ENCODE peak calls at places on chromosomes 7 and 10, in four cellular contexts. G is GM23338, J is HCT116, T is astrocyte. X is an unnamed sample.

GRCh38 chr10:47400786-47401185 is 16.7 kb upstream of the ZNF488 start:
- DNase-seq in T (no peak), G (no peak), J (no peak), X (no peak)

GRCh38 chr7:40483630-40484029 is 348.8 kb downstream of the SUGCT start:
- DNase-seq in G (no peak), T (no peak), J (no peak), X (no peak)

GRCh38 chr7:80907141-80907601 is 11.7 kb downstream of the SEMA3C start:
- DNase-seq in J (no peak), G (no peak), T (no peak), X (no peak)

GRCh38 chr7:19747740-19748339 is 25.6 kb downstream of the TMEM196 start:
- DNase-seq in J (peak; percentile 49), T (peak; percentile 20), G (peak; percentile 82), X (peak; percentile 20)

GRCh38 chr7:94436018-94436604 is 41.4 kb downstream of the COL1A2 start:
- DNase-seq in T (no peak), J (peak; percentile 54), G (peak; percentile 91), X (peak; percentile 52)

GRCh38 chr10:22655312-22655973 is 58.9 kb downstream of the PIP4K2A start:
- DNase-seq in T (peak; percentile 50), J (no peak), G (no peak), X (peak; percentile 78)

GRCh38 chr10:11725912-11726311 is 16.3 kb upstream of the ECHDC3 start:
- DNase-seq in T (no peak), G (no peak), J (no peak), X (no peak)

GRCh38 chr7:127651556-127652332 is at the start of gene SND1:
- DNase-seq in G (peak; percentile 99), T (peak; percentile 98), J (peak; percentile 99), X (peak; percentile 100)

GRCh38 chr10:64041989-64042490 is 520.8 kb downstream of the REEP3 start:
- DNase-seq in T (no peak), J (no peak), G (no peak), X (peak; percentile 1)

GRCh38 chr10:124722812-124723783 is 21.1 kb downstream of the FAM53B start:
- DNase-seq in G (no peak), T (no peak), J (no peak), X (peak; percentile 56)

GRCh38 chr10:129335396-129335795 is 131.6 kb upstream of the MGMT start:
- DNase-seq in T (no peak), G (no peak), J (no peak), X (no peak)

GRCh38 chr7:106448992-106449859 is 164.4 kb upstream of the NAMPT start:
- DNase-seq in T (no peak), G (no peak), J (no peak), X (no peak)

GRCh38 chr10:57222603-57223002 is 861.5 kb upstream of the ZWINT start:
- DNase-seq in T (no peak), J (no peak), G (peak; percentile 94), X (no peak)

GRCh38 chr10:21082206-21082605 is 185.1 kb upstream of the NEBL start:
- DNase-seq in J (no peak), T (no peak), G (no peak), X (no peak)

GRCh38 chr7:54841772-54842707 is 83.0 kb upstream of the SEC61G start:
- DNase-seq in J (peak; percentile 33), T (peak; percentile 89), G (peak; percentile 66), X (no peak)

GRCh38 chr10:95214369-95214768 is 20.3 kb downstream of the ACSM6 start:
- DNase-seq in J (no peak), G (no peak), T (no peak), X (no peak)

GRCh38 chr7:127847641-127848040 is 183.6 kb downstream of the LRRC4 start:
- DNase-seq in T (no peak), G (no peak), J (no peak), X (no peak)

GRCh38 chr10:34504534-34504933 is 310.6 kb downstream of the PARD3 start:
- DNase-seq in J (peak; percentile 70), G (no peak), T (peak; percentile 74), X (no peak)

GRCh38 chr10:59002011-59002410 is 174.4 kb upstream of the PHYHIPL start:
- DNase-seq in G (no peak), J (no peak), T (no peak), X (no peak)

GRCh38 chr7:30469303-30469702 is 9.3 kb downstream of the NOD1 start:
- DNase-seq in T (peak; percentile 100), J (peak; percentile 8), G (peak; percentile 96), X (no peak)

GRCh38 chr7:117834983-117835664 is 38.1 kb downstream of the CTTNBP2 start:
- DNase-seq in G (peak; percentile 58), T (no peak), J (no peak), X (no peak)

GRCh38 chr10:97338041-97338440 is 3.5 kb upstream of the FRAT2 start:
- DNase-seq in J (no peak), T (no peak), G (peak; percentile 33), X (no peak)

GRCh38 chr7:11540271-11540761 is 291.7 kb downstream of the THSD7A start:
- DNase-seq in T (peak; percentile 84), G (no peak), J (peak; percentile 18), X (no peak)

GRCh38 chr10:79028456-79029010 is 40.2 kb upstream of the ZMIZ1 start:
- DNase-seq in J (no peak), G (no peak), T (no peak), X (no peak)

GRCh38 chr10:18404530-18404929 is 246.9 kb downstream of the NSUN6 start:
- DNase-seq in T (no peak), G (no peak), J (no peak), X (no peak)

GRCh38 chr7:69871213-69871885 is 273.1 kb downstream of the AUTS2 start:
- DNase-seq in J (no peak), G (no peak), T (peak; percentile 90), X (no peak)

GRCh38 chr10:64430690-64431323 is 909.6 kb downstream of the REEP3 start:
- DNase-seq in T (no peak), G (peak; percentile 86), J (peak; percentile 32), X (no peak)

GRCh38 chr7:141701489-141702046 is 398 bp downstream of the DENND11 start:
- DNase-seq in T (peak; percentile 11), G (peak; percentile 78), J (no peak), X (peak; percentile 60)

GRCh38 chr10:110762109-110762848 is 109.4 kb upstream of the PDCD4 start:
- DNase-seq in G (no peak), J (no peak), T (no peak), X (no peak)

GRCh38 chr7:150378853-150379589 is at the start of gene ZNF775:
- DNase-seq in G (peak; percentile 99), T (peak; percentile 78), J (peak; percentile 85), X (peak; percentile 91)

GRCh38 chr10:132839061-132839460 is 53.1 kb upstream of the NKX6-2 start:
- DNase-seq in T (no peak), G (no peak), J (no peak), X (no peak)
- H3K36me3 ChIP-seq in T (no peaks in the 10 kb centered on the region), G (no peaks in the 10 kb centered on the region), J (no peaks in the 10 kb centered on the region), X (no peaks in the 10 kb centered on the region)

DNA sequence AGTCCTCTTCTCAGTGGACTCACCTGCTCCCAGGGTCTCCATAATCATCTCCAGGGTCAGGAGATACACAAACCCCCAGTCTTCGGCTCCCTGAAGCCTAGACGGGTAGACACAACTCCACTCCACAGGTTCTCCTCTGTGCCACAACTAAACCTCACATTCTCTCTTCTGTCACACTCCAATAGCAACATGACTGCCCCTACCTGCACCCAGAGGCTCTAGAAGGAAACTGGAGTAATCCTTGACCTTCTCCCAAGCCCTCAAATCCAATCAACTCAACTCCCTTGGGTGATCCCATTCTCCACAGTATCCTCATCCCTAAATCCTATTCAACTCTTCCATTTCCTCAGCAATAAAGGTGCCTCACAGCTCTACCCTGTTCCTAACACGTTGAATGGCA is 16.2 kb downstream of the HNRNPF start:
- DNase-seq in G (no peak), T (no peak), J (no peak), X (no peak)
- H3K36me3 ChIP-seq in G (peaks cover 71% of the 10 kb centered on the region), T (peaks cover 44% of the 10 kb centered on the region), J (peaks cover 49% of the 10 kb centered on the region), X (peaks cover 70% of the 10 kb centered on the region)

GRCh38 chr7:155643804-155644177 is 670 bp upstream of the RBM33 start:
- DNase-seq in J (no peak), T (no peak), G (no peak), X (no peak)
- H3K36me3 ChIP-seq in J (peaks cover 2% of the 10 kb centered on the region), T (peaks cover 9% of the 10 kb centered on the region), G (peaks cover 38% of the 10 kb centered on the region), X (peaks cover 35% of the 10 kb centered on the region)

DNA sequence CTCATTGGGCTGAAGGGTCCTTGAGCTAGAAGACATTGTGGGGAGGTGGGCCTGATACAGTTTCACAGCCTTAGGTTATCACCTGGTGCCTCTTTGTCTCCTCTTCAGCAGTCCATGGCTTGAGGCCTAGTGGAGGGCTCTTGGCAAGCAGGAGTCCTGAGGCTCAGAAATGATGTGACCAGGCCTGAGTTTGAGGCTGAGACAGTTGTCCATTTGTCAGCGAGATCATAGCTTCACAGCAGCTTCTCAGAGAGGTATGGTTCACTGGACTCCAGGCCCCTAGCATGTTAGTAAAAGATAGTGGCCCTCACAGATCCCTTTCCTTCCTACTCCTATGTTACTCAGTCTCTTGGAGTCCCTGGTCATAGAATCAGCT is 19.1 kb downstream of the SUFU start:
- DNase-seq in J (no peak), T (no peak), G (no peak), X (no peak)
- H3K36me3 ChIP-seq in J (no peaks in the 10 kb centered on the region), T (no peaks in the 10 kb centered on the region), G (no peaks in the 10 kb centered on the region), X (peaks cover 14% of the 10 kb centered on the region)

DNA sequence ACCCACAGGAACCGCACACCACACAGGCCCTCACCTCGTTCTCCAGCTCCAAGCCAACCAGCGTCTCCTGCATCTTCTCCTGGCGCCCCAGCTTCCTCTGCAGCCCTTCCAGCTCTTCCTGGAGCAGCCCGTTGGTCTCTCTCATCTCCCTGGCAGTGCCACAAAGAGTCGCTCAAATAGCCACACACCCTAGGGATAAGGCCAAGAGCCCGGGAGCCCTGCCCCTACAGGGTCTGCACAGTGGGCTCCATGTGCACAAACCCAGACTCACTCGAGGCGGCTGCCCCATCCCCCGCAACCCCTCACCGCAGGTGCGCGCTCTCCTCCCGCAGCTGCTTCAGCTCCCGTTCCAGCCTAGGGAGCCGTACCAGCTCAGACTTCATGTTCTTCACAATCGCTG is 16.9 kb downstream of the MAD1L1 start:
- DNase-seq in G (no peak), T (no peak), J (no peak), X (no peak)
- H3K36me3 ChIP-seq in G (peaks cover 18% of the 10 kb centered on the region), T (peaks cover 19% of the 10 kb centered on the region), J (peaks cover 13% of the 10 kb centered on the region), X (peaks cover 50% of the 10 kb centered on the region)

GRCh38 chr7:6590645-6591110 is 857 bp downstream of the INTS15 start:
- DNase-seq in T (no peak), G (peak; percentile 63), J (no peak), X (no peak)
- H3K36me3 ChIP-seq in T (peaks cover 10% of the 10 kb centered on the region), G (peaks cover 16% of the 10 kb centered on the region), J (peaks cover 13% of the 10 kb centered on the region), X (peaks cover 40% of the 10 kb centered on the region)

GRCh38 chr10:122962405-122962804 is 8.4 kb upstream of the C10orf88 start:
- DNase-seq in J (no peak), T (peak; percentile 12), G (no peak), X (no peak)

GRCh38 chr10:122968698-122969097 is 11.5 kb upstream of the PSTK start:
- DNase-seq in G (no peak), J (no peak), T (no peak), X (no peak)

DNA sequence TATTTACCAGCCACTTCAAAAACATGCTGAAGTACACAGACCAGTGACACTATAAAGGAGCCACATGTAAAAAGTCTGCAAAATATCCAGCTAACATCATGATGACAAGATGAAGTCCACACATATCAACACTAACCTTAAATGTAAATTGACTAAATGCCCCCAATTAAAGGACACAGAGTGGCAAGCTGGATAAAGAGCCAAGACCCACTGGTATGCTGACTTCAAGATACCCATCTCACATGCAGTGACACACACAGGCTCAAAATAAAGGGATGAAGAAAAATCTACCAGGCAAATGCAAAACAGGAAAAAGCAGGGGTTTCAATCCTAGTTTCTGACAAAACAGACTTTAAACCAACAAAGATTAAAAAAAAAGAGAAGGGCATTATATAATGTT is 12.9 kb upstream of the C10orf88 start:
- DNase-seq in T (no peak), G (no peak), J (no peak), X (no peak)
- H3K36me3 ChIP-seq in T (no peaks in the 10 kb centered on the region), G (no peaks in the 10 kb centered on the region), J (no peaks in the 10 kb centered on the region), X (no peaks in the 10 kb centered on the region)